ENCODE peak calls at places on chromosomes 5 and 9, in seven cellular contexts. One of them, this sample, is unnamed.

GRCh38 chr5:72079288-72079687 is 28.0 kb upstream of the MAP1B start:
- DNase-seq in breast epithelium: no peak
- DNase-seq in A549: peak; percentile 52
- DNase-seq in gastrocnemius medialis: no peak
- DNase-seq in HCT116: no peak
- DNase-seq in HepG2: no peak
- DNase-seq in uterus: no peak
- DNase-seq in this sample: peak; percentile 30

GRCh38 chr9:89312154-89312616 is 1.2 kb downstream of the CKS2 start:
- DNase-seq in gastrocnemius medialis: no peak
- DNase-seq in HCT116: no peak
- DNase-seq in uterus: no peak
- DNase-seq in A549: peak; percentile 32
- DNase-seq in breast epithelium: no peak
- DNase-seq in HepG2: no peak
- DNase-seq in this sample: peak; percentile 39

GRCh38 chr9:133518193-133518592 is 6.6 kb downstream of the MYMK start:
- DNase-seq in uterus: no peak
- DNase-seq in HepG2: no peak
- DNase-seq in breast epithelium: no peak
- DNase-seq in HCT116: no peak
- DNase-seq in gastrocnemius medialis: no peak
- DNase-seq in A549: no peak
- DNase-seq in this sample: no peak

GRCh38 chr5:156411131-156411727 is 84.3 kb downstream of the SGCD start:
- DNase-seq in HepG2: no peak
- DNase-seq in breast epithelium: no peak
- DNase-seq in gastrocnemius medialis: no peak
- DNase-seq in A549: peak; percentile 19
- DNase-seq in uterus: no peak
- DNase-seq in HCT116: no peak
- DNase-seq in this sample: peak; percentile 18

GRCh38 chr9:128120061-128120740 is 7.3 kb downstream of the PTGES2 start:
- DNase-seq in HCT116: no peak
- DNase-seq in A549: no peak
- DNase-seq in breast epithelium: no peak
- DNase-seq in uterus: no peak
- DNase-seq in HepG2: no peak
- DNase-seq in gastrocnemius medialis: peak; percentile 23
- DNase-seq in this sample: peak; percentile 23

GRCh38 chr5:74206571-74207550 is 433.7 kb downstream of the ENC1 start:
- DNase-seq in HepG2: no peak
- DNase-seq in HCT116: no peak
- DNase-seq in uterus: peak; percentile 58
- DNase-seq in gastrocnemius medialis: peak; percentile 24
- DNase-seq in A549: no peak
- DNase-seq in breast epithelium: no peak
- DNase-seq in this sample: peak; percentile 45

GRCh38 chr5:84650448-84650847 is 265.8 kb upstream of the EDIL3 start:
- DNase-seq in HCT116: no peak
- DNase-seq in breast epithelium: no peak
- DNase-seq in uterus: no peak
- DNase-seq in gastrocnemius medialis: no peak
- DNase-seq in HepG2: no peak
- DNase-seq in A549: no peak
- DNase-seq in this sample: no peak

GRCh38 chr5:14144586-14145355 is 1.6 kb downstream of the TRIO start:
- DNase-seq in HepG2: no peak
- DNase-seq in breast epithelium: peak; percentile 64
- DNase-seq in gastrocnemius medialis: peak; percentile 53
- DNase-seq in uterus: peak; percentile 72
- DNase-seq in HCT116: peak; percentile 52
- DNase-seq in A549: peak; percentile 81
- DNase-seq in this sample: peak; percentile 76

GRCh38 chr9:129476821-129477611 is 143.9 kb downstream of the C9orf50 start:
- DNase-seq in uterus: no peak
- DNase-seq in HCT116: no peak
- DNase-seq in A549: peak; percentile 73
- DNase-seq in gastrocnemius medialis: no peak
- DNase-seq in HepG2: peak; percentile 61
- DNase-seq in breast epithelium: no peak
- DNase-seq in this sample: no peak

GRCh38 chr9:34267660-34268059 is 61.4 kb downstream of the KIF24 start:
- DNase-seq in gastrocnemius medialis: no peak
- DNase-seq in HCT116: no peak
- DNase-seq in breast epithelium: no peak
- DNase-seq in HepG2: no peak
- DNase-seq in A549: no peak
- DNase-seq in uterus: no peak
- DNase-seq in this sample: no peak

GRCh38 chr5:163379298-163380155 is 57.9 kb upstream of the CCNG1 start:
- DNase-seq in HepG2: peak; percentile 44
- DNase-seq in uterus: no peak
- DNase-seq in HCT116: peak; percentile 75
- DNase-seq in A549: peak; percentile 79
- DNase-seq in breast epithelium: no peak
- DNase-seq in gastrocnemius medialis: no peak
- DNase-seq in this sample: no peak

GRCh38 chr5:65823174-65823573 is 101.2 kb downstream of the NLN start:
- DNase-seq in breast epithelium: no peak
- DNase-seq in A549: peak; percentile 62
- DNase-seq in uterus: no peak
- DNase-seq in HepG2: no peak
- DNase-seq in gastrocnemius medialis: no peak
- DNase-seq in HCT116: peak; percentile 32
- DNase-seq in this sample: no peak

GRCh38 chr5:93162201-93162654 is 418.8 kb downstream of the NR2F1-AS1 start:
- DNase-seq in HepG2: no peak
- DNase-seq in gastrocnemius medialis: no peak
- DNase-seq in A549: no peak
- DNase-seq in uterus: no peak
- DNase-seq in breast epithelium: no peak
- DNase-seq in HCT116: peak; percentile 84
- DNase-seq in this sample: no peak

GRCh38 chr5:29950416-29951145 is 1242.9 kb upstream of the CDH6 start:
- DNase-seq in HepG2: no peak
- DNase-seq in gastrocnemius medialis: no peak
- DNase-seq in uterus: no peak
- DNase-seq in breast epithelium: no peak
- DNase-seq in A549: no peak
- DNase-seq in HCT116: no peak
- DNase-seq in this sample: no peak

GRCh38 chr9:76557674-76558073 is 98.7 kb downstream of the GCNT1 start:
- DNase-seq in gastrocnemius medialis: no peak
- DNase-seq in breast epithelium: no peak
- DNase-seq in A549: no peak
- DNase-seq in HepG2: no peak
- DNase-seq in uterus: no peak
- DNase-seq in HCT116: no peak
- DNase-seq in this sample: no peak

GRCh38 chr9:89597711-89598707 is 6.8 kb upstream of the GADD45G start:
- DNase-seq in uterus: peak; percentile 61
- DNase-seq in HepG2: peak; percentile 46
- DNase-seq in HCT116: no peak
- DNase-seq in A549: peak; percentile 66
- DNase-seq in breast epithelium: no peak
- DNase-seq in gastrocnemius medialis: peak; percentile 52
- DNase-seq in this sample: peak; percentile 69

GRCh38 chr5:116574682-116575634 is at the start of gene SEMA6A:
- DNase-seq in breast epithelium: peak; percentile 85
- DNase-seq in HepG2: peak; percentile 61
- DNase-seq in gastrocnemius medialis: peak; percentile 78
- DNase-seq in A549: peak; percentile 82
- DNase-seq in HCT116: peak; percentile 95
- DNase-seq in uterus: peak; percentile 85
- DNase-seq in this sample: peak; percentile 96

GRCh38 chr9:131289301-131290038 is at the start of gene PLPP7:
- DNase-seq in HepG2: peak; percentile 53
- DNase-seq in breast epithelium: no peak
- DNase-seq in gastrocnemius medialis: peak; percentile 97
- DNase-seq in A549: no peak
- DNase-seq in uterus: peak; percentile 69
- DNase-seq in HCT116: no peak
- DNase-seq in this sample: peak; percentile 85
- TF ChIP-seq POLR2A in HepG2: no peak
- TF ChIP-seq POLR2A in breast epithelium: no peak
- TF ChIP-seq POLR2A in gastrocnemius medialis: peak; percentile 98
- TF ChIP-seq POLR2A in A549: no peak
- TF ChIP-seq POLR2A in uterus: no peak
- TF ChIP-seq POLR2A in HCT116: no peak
- TF ChIP-seq POLR2A in this sample: peak; percentile 71

DNA sequence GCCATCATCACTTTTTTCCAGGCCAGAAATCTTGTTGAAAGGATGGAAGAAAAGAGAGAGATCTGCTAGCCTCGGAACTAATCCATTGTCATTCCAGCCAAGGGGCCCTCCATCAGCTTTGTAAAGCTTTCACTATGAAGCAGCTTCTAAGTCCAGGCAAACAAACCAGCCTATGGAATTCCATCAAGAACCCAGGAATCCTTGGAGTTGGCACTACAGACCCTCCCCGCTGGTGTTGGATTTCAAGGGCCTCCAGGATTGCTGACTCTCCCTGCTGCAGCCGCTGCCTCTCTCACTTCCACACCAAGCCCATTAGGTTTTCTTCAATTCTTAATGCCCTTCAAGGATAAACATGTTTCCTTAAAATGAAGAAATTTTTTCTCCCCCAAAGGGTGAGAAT is 114.5 kb downstream of the C5orf15 start:
- DNase-seq in uterus: no peak
- DNase-seq in HepG2: no peak
- DNase-seq in breast epithelium: no peak
- DNase-seq in A549: no peak
- DNase-seq in HCT116: no peak
- DNase-seq in gastrocnemius medialis: no peak
- DNase-seq in this sample: no peak
- H3K9me3 ChIP-seq in uterus: no peaks in the 10 kb centered on the region
- H3K9me3 ChIP-seq in HepG2: no peaks in the 10 kb centered on the region
- H3K9me3 ChIP-seq in breast epithelium: no peaks in the 10 kb centered on the region
- H3K9me3 ChIP-seq in A549: no peaks in the 10 kb centered on the region
- H3K9me3 ChIP-seq in HCT116: no peaks in the 10 kb centered on the region
- H3K9me3 ChIP-seq in gastrocnemius medialis: no peaks in the 10 kb centered on the region
- H3K9me3 ChIP-seq in this sample: no peaks in the 10 kb centered on the region

GRCh38 chr9:123063172-123063508 is 29.7 kb downstream of the GPR21 start:
- DNase-seq in gastrocnemius medialis: no peak
- DNase-seq in breast epithelium: no peak
- DNase-seq in HepG2: no peak
- DNase-seq in A549: no peak
- DNase-seq in HCT116: no peak
- DNase-seq in uterus: no peak
- DNase-seq in this sample: no peak

GRCh38 chr9:123058834-123059233 is 25.4 kb downstream of the GPR21 start:
- DNase-seq in A549: peak; percentile 6
- DNase-seq in uterus: no peak
- DNase-seq in breast epithelium: no peak
- DNase-seq in gastrocnemius medialis: no peak
- DNase-seq in HepG2: no peak
- DNase-seq in HCT116: no peak
- DNase-seq in this sample: no peak

GRCh38 chr9:123062306-123063171 is 29.1 kb downstream of the GPR21 start:
- DNase-seq in uterus: no peak
- DNase-seq in breast epithelium: no peak
- DNase-seq in HepG2: no peak
- DNase-seq in A549: no peak
- DNase-seq in gastrocnemius medialis: peak; percentile 36
- DNase-seq in HCT116: no peak
- DNase-seq in this sample: no peak

GRCh38 chr9:123061216-123061615 is 27.7 kb downstream of the GPR21 start:
- DNase-seq in uterus: no peak
- DNase-seq in HCT116: no peak
- DNase-seq in gastrocnemius medialis: no peak
- DNase-seq in HepG2: no peak
- DNase-seq in A549: no peak
- DNase-seq in breast epithelium: no peak
- DNase-seq in this sample: no peak

DNA sequence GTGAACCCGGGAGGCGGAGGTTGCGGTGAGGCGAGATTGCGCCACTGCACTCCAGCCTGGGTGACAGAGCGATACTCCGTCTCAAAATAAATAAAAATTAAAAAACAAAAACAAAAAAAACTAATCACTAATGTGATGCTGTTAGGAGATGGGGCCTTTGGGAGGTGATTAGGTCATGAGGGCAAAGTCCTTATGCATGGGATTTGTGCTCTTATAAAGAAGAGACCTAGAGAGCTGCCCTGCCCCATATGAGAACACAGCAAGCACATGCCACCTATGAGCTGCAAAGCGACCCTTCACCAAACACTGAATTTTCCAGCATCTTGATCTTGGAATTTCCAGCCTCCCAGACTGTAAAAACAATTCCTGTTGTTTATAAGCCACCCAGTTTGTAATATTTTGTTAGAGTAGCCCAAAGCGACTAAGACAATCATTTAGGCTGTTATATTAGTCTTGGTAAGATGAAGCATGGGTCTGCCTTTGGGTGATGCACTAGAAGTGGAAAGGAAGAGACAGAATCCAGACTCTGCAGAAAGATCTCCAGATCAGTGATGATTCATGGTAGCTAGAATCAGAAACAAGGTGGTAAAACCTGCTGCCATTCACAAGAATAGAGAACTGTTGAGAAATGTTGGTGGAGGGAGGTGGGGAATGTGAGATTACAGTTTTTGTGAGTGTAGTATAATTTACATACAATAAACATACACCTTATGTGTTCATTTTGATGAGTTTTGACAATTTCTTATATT is 26.2 kb downstream of the GPR21 start:
- DNase-seq in HCT116: no peak
- DNase-seq in uterus: no peak
- DNase-seq in HepG2: peak; percentile 10
- DNase-seq in A549: no peak
- DNase-seq in gastrocnemius medialis: no peak
- DNase-seq in breast epithelium: no peak
- DNase-seq in this sample: no peak
- H3K4me1 ChIP-seq in HCT116: no peaks in the 10 kb centered on the region
- H3K4me1 ChIP-seq in uterus: peaks cover 3% of the 10 kb centered on the region
- H3K4me1 ChIP-seq in HepG2: no peaks in the 10 kb centered on the region
- H3K4me1 ChIP-seq in A549: peaks cover 10% of the 10 kb centered on the region
- H3K4me1 ChIP-seq in gastrocnemius medialis: peaks cover 4% of the 10 kb centered on the region
- H3K4me1 ChIP-seq in breast epithelium: no peaks in the 10 kb centered on the region
- H3K4me1 ChIP-seq in this sample: no peaks in the 10 kb centered on the region

GRCh38 chr5:55171471-55171870 is 1.5 kb downstream of the CDC20B start:
- DNase-seq in A549: no peak
- DNase-seq in HCT116: no peak
- DNase-seq in HepG2: no peak
- DNase-seq in breast epithelium: no peak
- DNase-seq in uterus: no peak
- DNase-seq in gastrocnemius medialis: no peak
- DNase-seq in this sample: no peak

GRCh38 chr5:55172051-55172899 is 702 bp downstream of the CDC20B start:
- DNase-seq in breast epithelium: no peak
- DNase-seq in HepG2: peak; percentile 80
- DNase-seq in gastrocnemius medialis: peak; percentile 34
- DNase-seq in HCT116: peak; percentile 85
- DNase-seq in A549: peak; percentile 87
- DNase-seq in uterus: peak; percentile 58
- DNase-seq in this sample: peak; percentile 44

GRCh38 chr5:55173696-55174101 is 722 bp upstream of the CDC20B start:
- DNase-seq in uterus: no peak
- DNase-seq in breast epithelium: no peak
- DNase-seq in gastrocnemius medialis: no peak
- DNase-seq in HepG2: no peak
- DNase-seq in HCT116: no peak
- DNase-seq in A549: no peak
- DNase-seq in this sample: no peak

GRCh38 chr5:55175781-55176175 is 2.8 kb upstream of the CDC20B start:
- DNase-seq in breast epithelium: no peak
- DNase-seq in HCT116: no peak
- DNase-seq in A549: no peak
- DNase-seq in gastrocnemius medialis: no peak
- DNase-seq in uterus: no peak
- DNase-seq in HepG2: no peak
- DNase-seq in this sample: no peak

GRCh38 chr5:55172937-55173695 is at the start of gene CDC20B:
- DNase-seq in breast epithelium: no peak
- DNase-seq in A549: peak; percentile 68
- DNase-seq in HepG2: peak; percentile 23
- DNase-seq in gastrocnemius medialis: peak; percentile 35
- DNase-seq in uterus: peak; percentile 57
- DNase-seq in HCT116: no peak
- DNase-seq in this sample: peak; percentile 61
- TF ChIP-seq POLR2A in breast epithelium: no peak
- TF ChIP-seq POLR2A in A549: peak; percentile 60
- TF ChIP-seq POLR2A in HepG2: no peak
- TF ChIP-seq POLR2A in gastrocnemius medialis: no peak
- TF ChIP-seq POLR2A in uterus: no peak
- TF ChIP-seq POLR2A in HCT116: peak; percentile 66
- TF ChIP-seq POLR2A in this sample: no peak

This sample was measured in adrenal gland.